ENCODE peak calls at places on chromosomes 1 and 21, in seven cellular contexts. One of them, this sample, is unnamed.

GRCh38 chr1:208604295-208604694 is 360.1 kb upstream of the PLXNA2 start:
- DNase-seq in tibial artery: no peak
- DNase-seq in glutamatergic neuron: no peak
- DNase-seq in IMR-90: no peak
- DNase-seq in kidney epithelial cell: peak; percentile 32
- DNase-seq in mucosa of descending colon: no peak
- DNase-seq in fibroblast of mammary gland: peak; percentile 37
- DNase-seq in this sample: peak; percentile 79

GRCh38 chr1:25774206-25774804 is 25.7 kb upstream of the SELENON start:
- DNase-seq in IMR-90: no peak
- DNase-seq in glutamatergic neuron: no peak
- DNase-seq in fibroblast of mammary gland: no peak
- DNase-seq in tibial artery: no peak
- DNase-seq in kidney epithelial cell: no peak
- DNase-seq in mucosa of descending colon: no peak
- DNase-seq in this sample: no peak

GRCh38 chr1:26733392-26733791 is 37.6 kb downstream of the ARID1A start:
- DNase-seq in glutamatergic neuron: no peak
- DNase-seq in kidney epithelial cell: no peak
- DNase-seq in fibroblast of mammary gland: no peak
- DNase-seq in mucosa of descending colon: no peak
- DNase-seq in IMR-90: no peak
- DNase-seq in tibial artery: no peak
- DNase-seq in this sample: no peak

GRCh38 chr1:182664281-182664680 is 20.1 kb downstream of the RGS8 start:
- DNase-seq in fibroblast of mammary gland: no peak
- DNase-seq in tibial artery: no peak
- DNase-seq in glutamatergic neuron: no peak
- DNase-seq in mucosa of descending colon: no peak
- DNase-seq in IMR-90: no peak
- DNase-seq in kidney epithelial cell: no peak
- DNase-seq in this sample: no peak

GRCh38 chr1:119467219-119467618 is 39.8 kb upstream of the HSD3B1 start:
- DNase-seq in mucosa of descending colon: no peak
- DNase-seq in glutamatergic neuron: no peak
- DNase-seq in fibroblast of mammary gland: no peak
- DNase-seq in kidney epithelial cell: no peak
- DNase-seq in IMR-90: no peak
- DNase-seq in tibial artery: no peak
- DNase-seq in this sample: no peak

GRCh38 chr1:172949096-172949495 is 101.6 kb downstream of the TNFSF18 start:
- DNase-seq in IMR-90: no peak
- DNase-seq in glutamatergic neuron: no peak
- DNase-seq in tibial artery: no peak
- DNase-seq in mucosa of descending colon: no peak
- DNase-seq in kidney epithelial cell: no peak
- DNase-seq in fibroblast of mammary gland: no peak
- DNase-seq in this sample: no peak

GRCh38 chr1:233140519-233140918 is 155.0 kb downstream of the PCNX2 start:
- DNase-seq in fibroblast of mammary gland: peak; percentile 68
- DNase-seq in IMR-90: no peak
- DNase-seq in kidney epithelial cell: no peak
- DNase-seq in glutamatergic neuron: peak; percentile 24
- DNase-seq in mucosa of descending colon: no peak
- DNase-seq in tibial artery: no peak
- DNase-seq in this sample: no peak

GRCh38 chr1:182083851-182084486 is 22.5 kb upstream of the ZNF648 start:
- DNase-seq in glutamatergic neuron: no peak
- DNase-seq in tibial artery: no peak
- DNase-seq in fibroblast of mammary gland: peak; percentile 11
- DNase-seq in kidney epithelial cell: no peak
- DNase-seq in mucosa of descending colon: peak; percentile 45
- DNase-seq in IMR-90: no peak
- DNase-seq in this sample: no peak

GRCh38 chr1:33010946-33011731 is 25.5 kb downstream of the AK2 start:
- DNase-seq in mucosa of descending colon: peak; percentile 49
- DNase-seq in glutamatergic neuron: no peak
- DNase-seq in tibial artery: peak; percentile 50
- DNase-seq in fibroblast of mammary gland: peak; percentile 74
- DNase-seq in IMR-90: peak; percentile 61
- DNase-seq in kidney epithelial cell: no peak
- DNase-seq in this sample: peak; percentile 61

GRCh38 chr1:16430598-16430997 is 6.6 kb downstream of the SPATA21 start:
- DNase-seq in IMR-90: no peak
- DNase-seq in tibial artery: no peak
- DNase-seq in fibroblast of mammary gland: peak; percentile 20
- DNase-seq in kidney epithelial cell: no peak
- DNase-seq in glutamatergic neuron: no peak
- DNase-seq in mucosa of descending colon: no peak
- DNase-seq in this sample: peak; percentile 23

GRCh38 chr1:179817789-179818188 is 59.8 kb downstream of the TOR1AIP2 start:
- DNase-seq in kidney epithelial cell: no peak
- DNase-seq in tibial artery: no peak
- DNase-seq in IMR-90: peak; percentile 53
- DNase-seq in fibroblast of mammary gland: peak; percentile 84
- DNase-seq in mucosa of descending colon: no peak
- DNase-seq in glutamatergic neuron: no peak
- DNase-seq in this sample: no peak
- TF ChIP-seq CTCF in kidney epithelial cell: no peak
- TF ChIP-seq CTCF in tibial artery: no peak
- TF ChIP-seq CTCF in IMR-90: no peak
- TF ChIP-seq CTCF in fibroblast of mammary gland: no peak
- TF ChIP-seq CTCF in mucosa of descending colon: no peak
- TF ChIP-seq CTCF in glutamatergic neuron: no peak
- TF ChIP-seq CTCF in this sample: no peak

GRCh38 chr1:56925193-56925592 is 40.6 kb downstream of the C8B start:
- DNase-seq in IMR-90: peak; percentile 4
- DNase-seq in glutamatergic neuron: no peak
- DNase-seq in tibial artery: no peak
- DNase-seq in mucosa of descending colon: no peak
- DNase-seq in kidney epithelial cell: no peak
- DNase-seq in fibroblast of mammary gland: no peak
- DNase-seq in this sample: no peak

GRCh38 chr1:56931686-56932085 is 34.1 kb downstream of the C8B start:
- DNase-seq in mucosa of descending colon: no peak
- DNase-seq in kidney epithelial cell: no peak
- DNase-seq in IMR-90: no peak
- DNase-seq in glutamatergic neuron: no peak
- DNase-seq in fibroblast of mammary gland: no peak
- DNase-seq in tibial artery: no peak
- DNase-seq in this sample: no peak

GRCh38 chr1:56929492-56929891 is 36.3 kb downstream of the C8B start:
- DNase-seq in mucosa of descending colon: no peak
- DNase-seq in kidney epithelial cell: no peak
- DNase-seq in tibial artery: no peak
- DNase-seq in fibroblast of mammary gland: no peak
- DNase-seq in glutamatergic neuron: no peak
- DNase-seq in IMR-90: no peak
- DNase-seq in this sample: no peak

GRCh38 chr1:56927171-56927570 is 38.6 kb downstream of the C8B start:
- DNase-seq in tibial artery: no peak
- DNase-seq in fibroblast of mammary gland: no peak
- DNase-seq in glutamatergic neuron: no peak
- DNase-seq in kidney epithelial cell: no peak
- DNase-seq in IMR-90: no peak
- DNase-seq in mucosa of descending colon: no peak
- DNase-seq in this sample: no peak

DNA sequence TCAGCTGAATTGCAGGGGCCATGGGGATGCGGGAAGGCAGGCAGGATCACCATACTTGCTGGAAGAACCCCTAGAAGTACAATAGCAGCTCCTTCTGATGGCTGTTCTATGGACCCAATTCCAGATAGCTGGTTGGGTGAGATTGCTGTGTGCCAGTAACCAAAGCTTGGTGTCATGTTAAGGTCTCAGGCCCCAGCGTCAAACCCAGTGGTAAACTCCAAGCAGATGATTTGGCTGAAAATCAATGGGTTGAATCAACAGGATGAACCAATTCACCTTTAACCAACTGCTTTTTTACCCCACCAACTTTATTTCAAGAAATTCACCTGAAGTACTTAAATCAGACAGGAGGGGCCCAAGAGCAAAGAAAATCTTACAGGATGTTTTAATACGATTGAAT is 37.8 kb downstream of the C8B start:
- DNase-seq in kidney epithelial cell: no peak
- DNase-seq in glutamatergic neuron: no peak
- DNase-seq in IMR-90: no peak
- DNase-seq in fibroblast of mammary gland: no peak
- DNase-seq in tibial artery: no peak
- DNase-seq in mucosa of descending colon: no peak
- DNase-seq in this sample: no peak
- TF ChIP-seq CTCF in kidney epithelial cell: no peak
- TF ChIP-seq CTCF in glutamatergic neuron: no peak
- TF ChIP-seq CTCF in IMR-90: no peak
- TF ChIP-seq CTCF in fibroblast of mammary gland: no peak
- TF ChIP-seq CTCF in tibial artery: no peak
- TF ChIP-seq CTCF in mucosa of descending colon: no peak
- TF ChIP-seq CTCF in this sample: no peak

DNA sequence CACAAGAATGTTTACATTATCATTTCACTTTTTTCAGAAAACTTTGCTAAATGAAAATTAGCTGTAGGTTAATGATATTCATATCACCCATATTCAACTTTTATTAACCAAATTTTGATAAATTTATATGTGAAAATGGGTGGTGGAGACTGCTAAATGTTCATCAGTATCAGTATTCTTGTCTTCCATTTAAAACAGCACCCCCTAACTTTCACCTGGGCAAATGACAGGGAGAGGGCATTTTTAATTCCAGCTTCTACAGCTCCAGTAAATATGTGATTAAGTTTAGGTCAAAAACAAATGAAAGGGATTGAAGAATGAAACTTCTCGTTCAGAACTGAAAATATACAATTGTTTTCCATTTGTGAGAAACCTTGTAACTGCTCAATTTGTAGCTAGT is 722.2 kb downstream of the KCNT2 start:
- DNase-seq in kidney epithelial cell: no peak
- DNase-seq in glutamatergic neuron: no peak
- DNase-seq in mucosa of descending colon: no peak
- DNase-seq in fibroblast of mammary gland: no peak
- DNase-seq in tibial artery: no peak
- DNase-seq in IMR-90: no peak
- DNase-seq in this sample: no peak
- TF ChIP-seq CTCF in kidney epithelial cell: peak; percentile 20
- TF ChIP-seq CTCF in glutamatergic neuron: no peak
- TF ChIP-seq CTCF in mucosa of descending colon: no peak
- TF ChIP-seq CTCF in fibroblast of mammary gland: no peak
- TF ChIP-seq CTCF in tibial artery: no peak
- TF ChIP-seq CTCF in IMR-90: peak; percentile 6
- TF ChIP-seq CTCF in this sample: no peak

GRCh38 chr21:31917108-31917507 is 44.3 kb downstream of the HUNK start:
- DNase-seq in tibial artery: no peak
- DNase-seq in fibroblast of mammary gland: no peak
- DNase-seq in glutamatergic neuron: no peak
- DNase-seq in mucosa of descending colon: no peak
- DNase-seq in IMR-90: no peak
- DNase-seq in kidney epithelial cell: no peak
- DNase-seq in this sample: no peak

GRCh38 chr21:31921079-31921478 is 48.3 kb downstream of the HUNK start:
- DNase-seq in kidney epithelial cell: no peak
- DNase-seq in glutamatergic neuron: no peak
- DNase-seq in fibroblast of mammary gland: peak; percentile 30
- DNase-seq in tibial artery: no peak
- DNase-seq in mucosa of descending colon: no peak
- DNase-seq in IMR-90: peak; percentile 91
- DNase-seq in this sample: peak; percentile 3

GRCh38 chr21:31920275-31920674 is 47.5 kb downstream of the HUNK start:
- DNase-seq in IMR-90: no peak
- DNase-seq in mucosa of descending colon: no peak
- DNase-seq in glutamatergic neuron: no peak
- DNase-seq in kidney epithelial cell: no peak
- DNase-seq in fibroblast of mammary gland: no peak
- DNase-seq in tibial artery: no peak
- DNase-seq in this sample: no peak

GRCh38 chr21:31915566-31915965 is 42.7 kb downstream of the HUNK start:
- DNase-seq in fibroblast of mammary gland: no peak
- DNase-seq in kidney epithelial cell: no peak
- DNase-seq in tibial artery: no peak
- DNase-seq in glutamatergic neuron: no peak
- DNase-seq in mucosa of descending colon: no peak
- DNase-seq in IMR-90: no peak
- DNase-seq in this sample: no peak

GRCh38 chr21:31918250-31918775 is 45.5 kb downstream of the HUNK start:
- DNase-seq in IMR-90: no peak
- DNase-seq in tibial artery: no peak
- DNase-seq in kidney epithelial cell: no peak
- DNase-seq in mucosa of descending colon: no peak
- DNase-seq in fibroblast of mammary gland: no peak
- DNase-seq in glutamatergic neuron: no peak
- DNase-seq in this sample: no peak
- TF ChIP-seq CTCF in IMR-90: no peak
- TF ChIP-seq CTCF in tibial artery: no peak
- TF ChIP-seq CTCF in kidney epithelial cell: no peak
- TF ChIP-seq CTCF in mucosa of descending colon: no peak
- TF ChIP-seq CTCF in fibroblast of mammary gland: no peak
- TF ChIP-seq CTCF in glutamatergic neuron: peak; percentile 12
- TF ChIP-seq CTCF in this sample: no peak